ENCODE peak calls at places on chromosomes 12 and 14, in eight cellular contexts. K is lower leg skin, G is WERI-Rb-1, E is fibroblast of the aortic adventitia, B is thoracic aorta, Z is neural progenitor cell, T is GM10248, P is B cell. X is an unnamed sample.

GRCh38 chr14:31380106-31380505 is 40.2 kb downstream of the HEATR5A start:
- DNase-seq in B (no peak), Z (no peak), P (no peak), G (no peak), E (peak), T (no peak), K (no peak), X (no peak)

GRCh38 chr14:22614240-22614799 is 16.2 kb downstream of the ABHD4 start:
- DNase-seq in E (peak), B (no peak), P (no peak), T (no peak), K (no peak), G (no peak), Z (peak), X (no peak)

GRCh38 chr12:46556820-46557524 is 184.4 kb upstream of the SLC38A2 start:
- DNase-seq in E (peak), B (no peak), P (no peak), Z (no peak), K (no peak), G (no peak), T (no peak), X (no peak)

GRCh38 chr12:93591137-93591868 is 18.8 kb downstream of the SOCS2 start:
- DNase-seq in B (peak), T (peak), Z (peak), P (peak), E (peak), K (peak), G (no peak), X (peak)

GRCh38 chr12:24972078-24972477 is 23.2 kb upstream of the BCAT1 start:
- DNase-seq in B (no peak), K (no peak), G (no peak), E (no peak), P (no peak), Z (no peak), T (no peak), X (no peak)

GRCh38 chr12:51323966-51324895 is at the start of gene BIN2:
- DNase-seq in Z (no peak), B (no peak), E (no peak), G (no peak), K (no peak), P (peak), T (peak), X (peak)

GRCh38 chr12:6278439-6279255 is 31.8 kb upstream of the PLEKHG6 start:
- DNase-seq in E (peak), Z (peak), B (no peak), T (peak), P (peak), K (peak), G (peak), X (peak)

GRCh38 chr12:112096667-112097066 is 11.9 kb downstream of the NAA25 start:
- DNase-seq in T (no peak), E (peak), P (no peak), K (no peak), Z (no peak), G (no peak), B (no peak), X (no peak)

GRCh38 chr12:57456145-57456700 is 1.1 kb downstream of the INHBE start:
- DNase-seq in G (peak), P (peak), B (no peak), T (peak), E (peak), K (no peak), Z (peak), X (no peak)

GRCh38 chr14:58871972-58872530 is 234.3 kb downstream of the DACT1 start:
- DNase-seq in E (peak), B (no peak), T (no peak), G (no peak), Z (no peak), P (no peak), K (no peak), X (no peak)

GRCh38 chr12:32049956-32050355 is 56.7 kb upstream of the BICD1 start:
- DNase-seq in Z (no peak), K (no peak), B (no peak), P (no peak), T (no peak), E (no peak), G (no peak), X (no peak)

GRCh38 chr14:103121161-103121845 is 2.0 kb upstream of the TNFAIP2 start:
- DNase-seq in G (no peak), Z (no peak), B (no peak), T (no peak), K (peak), P (no peak), E (no peak), X (peak)

GRCh38 chr12:88375301-88375959 is 204.8 kb downstream of the KITLG start:
- DNase-seq in E (no peak), Z (no peak), P (no peak), G (no peak), B (no peak), T (no peak), K (no peak), X (no peak)

GRCh38 chr12:22481557-22482104 is 62.7 kb downstream of the C2CD5 start:
- DNase-seq in P (no peak), Z (no peak), E (no peak), K (no peak), B (no peak), T (no peak), G (no peak), X (no peak)

GRCh38 chr12:49824886-49825285 is 3.3 kb downstream of the NCKAP5L start:
- DNase-seq in B (no peak), K (no peak), P (no peak), E (peak), G (no peak), Z (no peak), T (no peak), X (peak)

GRCh38 chr12:49824416-49824815 is 3.8 kb downstream of the NCKAP5L start:
- DNase-seq in Z (no peak), G (no peak), B (no peak), E (no peak), K (no peak), T (no peak), P (no peak), X (no peak)

GRCh38 chr12:49823951-49824350 is 4.3 kb downstream of the NCKAP5L start:
- DNase-seq in G (peak), T (no peak), B (no peak), K (no peak), Z (no peak), E (no peak), P (no peak), X (no peak)

GRCh38 chr12:49825971-49826421 is 2.2 kb downstream of the NCKAP5L start:
- DNase-seq in G (no peak), T (no peak), P (no peak), E (peak), Z (no peak), B (no peak), K (no peak), X (no peak)

GRCh38 chr12:49825360-49825970 is 2.7 kb downstream of the NCKAP5L start:
- DNase-seq in Z (peak), B (no peak), K (no peak), P (no peak), T (no peak), E (peak), G (no peak), X (peak)
- TF ChIP-seq CTCF in Z (no peak), B (no peak), K (no peak), P (no peak), T (no peak), E (no peak), G (no peak), X (no peak)

DNA sequence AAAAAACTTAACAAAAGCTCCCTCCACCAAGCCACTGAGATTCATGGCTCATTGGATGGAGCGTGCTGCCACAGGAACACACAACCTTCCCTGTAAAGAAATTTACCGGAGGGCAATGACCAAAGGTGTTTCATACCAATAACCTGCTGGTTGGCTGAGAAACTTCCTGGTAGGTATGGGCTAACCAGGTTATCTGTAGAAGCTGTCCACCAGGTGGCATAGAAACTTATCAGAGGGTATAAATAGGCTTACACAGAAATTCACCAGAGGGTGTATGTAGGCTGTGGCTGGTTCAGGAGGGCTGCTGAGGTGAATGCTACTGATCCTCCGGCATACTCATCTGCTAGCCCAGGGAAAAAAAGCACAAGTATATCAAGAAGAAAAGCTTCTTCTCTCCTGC is 27.1 kb upstream of the MTERF2 start:
- DNase-seq in T (no peak), K (no peak), P (no peak), E (no peak), G (peak), Z (no peak), B (no peak), X (no peak)
- TF ChIP-seq CTCF in T (no peak), K (no peak), P (no peak), E (no peak), G (peak), Z (peak), B (no peak), X (no peak)

DNA sequence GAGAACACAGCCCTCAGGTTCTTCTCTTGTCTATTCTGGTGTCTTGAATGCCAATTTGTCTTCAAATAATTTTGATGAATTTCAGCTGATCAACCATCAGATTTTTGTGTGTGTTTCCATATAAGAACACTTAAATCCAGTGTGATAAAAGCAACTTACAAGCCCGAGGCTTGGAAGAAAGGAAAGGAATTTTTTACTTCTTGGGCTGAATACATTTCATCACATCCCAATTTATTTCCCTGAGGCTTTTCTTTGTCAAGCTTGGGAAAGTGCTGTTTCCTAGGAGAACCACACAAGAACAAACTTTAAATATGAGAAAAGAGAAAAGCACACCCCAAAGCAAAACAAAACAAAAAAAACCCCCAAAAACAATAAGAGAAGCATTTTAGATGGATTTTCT is 26.6 kb downstream of the GPRC5D start:
- DNase-seq in E (peak), B (no peak), T (no peak), Z (no peak), G (no peak), P (no peak), K (no peak), X (no peak)
- TF ChIP-seq CTCF in E (no peak), B (no peak), T (no peak), Z (no peak), G (no peak), P (no peak), K (no peak), X (no peak)

GRCh38 chr14:100417466-100417865 is 94.3 kb downstream of the SLC25A47 start:
- DNase-seq in T (no peak), K (peak), Z (peak), B (no peak), P (no peak), G (peak), E (peak), X (no peak)
- TF ChIP-seq CTCF in T (no peak), K (no peak), Z (peak), B (no peak), P (no peak), G (peak), E (peak), X (no peak)

GRCh38 chr12:50052544-50052943 is 4.9 kb upstream of the ASIC1 start:
- DNase-seq in B (no peak), E (no peak), G (no peak), Z (no peak), P (no peak), T (no peak), K (no peak), X (no peak)

GRCh38 chr12:50050119-50050385 is 7.3 kb upstream of the ASIC1 start:
- DNase-seq in G (no peak), E (no peak), T (no peak), B (no peak), Z (no peak), K (no peak), P (no peak), X (no peak)

GRCh38 chr12:50053583-50053982 is 3.8 kb upstream of the ASIC1 start:
- DNase-seq in E (no peak), K (no peak), G (no peak), P (no peak), T (no peak), Z (no peak), B (no peak), X (no peak)

GRCh38 chr12:50050410-50051280 is 6.8 kb upstream of the ASIC1 start:
- DNase-seq in B (no peak), P (no peak), E (peak), T (no peak), Z (peak), G (peak), K (peak), X (no peak)

DNA sequence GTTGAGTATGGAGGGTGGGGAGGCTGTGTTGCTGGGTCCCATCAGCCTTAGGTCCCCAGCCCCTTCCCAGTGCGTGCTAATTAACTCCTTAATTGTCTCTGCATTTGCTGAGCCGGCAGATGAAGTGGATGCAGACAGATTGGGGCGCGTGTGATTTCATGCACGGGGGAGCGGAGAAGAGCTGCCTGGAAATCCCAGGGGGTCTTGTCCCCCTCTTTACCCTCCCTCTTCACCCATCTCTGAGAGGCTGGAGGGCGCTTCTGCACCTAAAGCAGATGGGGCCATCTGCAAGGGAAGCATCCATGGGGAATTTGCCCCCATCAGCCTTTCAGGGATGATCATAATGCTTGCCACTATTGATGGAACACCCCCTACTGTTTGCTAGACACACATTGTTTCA is 4.4 kb upstream of the ASIC1 start:
- DNase-seq in E (no peak), K (no peak), G (no peak), P (no peak), Z (no peak), T (no peak), B (no peak), X (no peak)
- TF ChIP-seq CTCF in E (no peak), K (no peak), G (no peak), P (no peak), Z (no peak), T (no peak), B (no peak), X (no peak)

DNA sequence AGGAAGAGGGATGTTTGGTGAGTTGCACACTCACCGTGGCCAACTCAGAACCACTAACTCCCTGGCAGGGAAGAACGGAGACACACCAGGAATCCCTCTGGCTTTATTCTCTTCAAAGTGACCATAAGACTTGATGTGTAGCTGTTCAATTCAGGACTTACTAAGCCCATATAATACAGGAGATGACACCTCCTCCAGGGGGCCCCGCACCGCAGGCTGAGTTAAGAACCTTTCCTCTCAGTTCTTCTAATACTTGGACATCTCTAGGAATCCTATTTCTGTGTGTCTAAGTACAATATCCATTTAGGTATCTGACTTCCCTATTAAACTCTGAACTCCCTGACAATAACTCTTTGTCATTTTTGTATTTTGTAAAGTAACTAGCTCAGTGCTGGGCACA is 49.5 kb downstream of the DCAF4 start:
- DNase-seq in K (no peak), Z (peak), T (no peak), P (no peak), B (no peak), G (peak), E (no peak), X (no peak)
- TF ChIP-seq CTCF in K (no peak), Z (peak), T (no peak), P (no peak), B (no peak), G (peak), E (no peak), X (no peak)

DNA sequence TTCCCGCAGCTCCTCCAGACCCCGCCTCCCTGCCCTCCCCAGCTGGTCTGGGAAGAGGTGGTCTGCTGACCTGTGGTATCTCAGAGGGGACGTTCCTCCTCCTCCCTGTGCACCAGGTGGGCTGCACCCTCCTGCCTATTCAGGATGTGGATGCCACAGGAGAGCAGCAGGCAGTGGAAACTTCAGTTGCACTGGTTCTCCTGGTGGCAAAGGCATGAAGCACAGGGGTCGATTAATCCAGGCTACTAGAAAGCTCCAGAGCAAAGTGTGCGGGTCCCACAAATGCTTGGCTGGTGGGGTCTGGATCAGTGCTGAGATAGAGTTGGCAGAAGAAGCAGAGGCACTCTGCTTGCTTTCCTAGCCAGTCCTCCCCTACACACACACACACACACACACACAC is 197.0 kb downstream of the SLC41A2 start:
- DNase-seq in T (no peak), B (no peak), G (no peak), K (no peak), E (no peak), P (no peak), Z (no peak), X (no peak)
- TF ChIP-seq CTCF in T (no peak), B (no peak), G (peak), K (no peak), E (no peak), P (no peak), Z (peak), X (no peak)

X was measured in CD14-positive monocyte.